ENCODE peak calls at places on chromosome 12, in nine cellular contexts. W, B, F, R, G, Z, X, M and V are unnamed samples.

GRCh38 chr12:70756118-70756517 is 118.9 kb upstream of the PTPRB start:
- DNase-seq in R (peak; percentile 71), G (no peak), F (peak; percentile 61), X (no peak), Z (peak; percentile 66), B (peak; percentile 89), M (no peak), W (no peak), V (peak; percentile 74)

GRCh38 chr12:92038476-92038875 is 107.2 kb downstream of the BTG1 start:
- DNase-seq in G (no peak), B (no peak), M (no peak), F (no peak), X (no peak), W (no peak), Z (no peak), R (no peak), V (no peak)

GRCh38 chr12:104942075-104942474 is 16.0 kb downstream of the SLC41A2 start:
- DNase-seq in B (no peak), G (no peak), W (no peak), F (no peak), X (no peak), R (no peak), M (no peak), Z (no peak), V (peak; percentile 23)

GRCh38 chr12:44589697-44590096 is 286.4 kb downstream of the NELL2 start:
- DNase-seq in W (no peak), Z (no peak), R (peak; percentile 85), B (peak; percentile 54), X (no peak), F (no peak), G (no peak), M (no peak), V (peak; percentile 16)

GRCh38 chr12:123401753-123402683 is 18.1 kb downstream of the KMT5A start:
- DNase-seq in G (no peak), R (no peak), W (no peak), M (no peak), Z (no peak), X (no peak), B (no peak), F (no peak), V (no peak)

GRCh38 chr12:97560766-97561165 is 98.2 kb downstream of the RMST start:
- DNase-seq in R (no peak), M (no peak), B (no peak), G (no peak), F (no peak), X (no peak), W (no peak), Z (no peak), V (no peak)

GRCh38 chr12:110531741-110532333 is 29.7 kb downstream of the RAD9B start:
- DNase-seq in Z (peak; percentile 60), G (no peak), W (no peak), R (peak; percentile 37), M (no peak), X (peak; percentile 71), B (peak; percentile 18), F (peak; percentile 54), V (peak; percentile 73)

GRCh38 chr12:53069621-53070410 is 9.4 kb downstream of the SPRYD3 start:
- DNase-seq in W (no peak), B (no peak), Z (no peak), G (peak; percentile 90), M (no peak), R (no peak), X (no peak), F (no peak), V (no peak)

GRCh38 chr12:110002691-110003515 is 3.7 kb downstream of the ANKRD13A start:
- DNase-seq in X (no peak), B (peak; percentile 40), Z (no peak), M (peak; percentile 25), G (no peak), F (no peak), R (peak; percentile 69), W (peak; percentile 49), V (no peak)

GRCh38 chr12:7090222-7090998 is 1.8 kb downstream of the C1R start:
- DNase-seq in B (peak; percentile 38), F (peak; percentile 30), X (no peak), W (no peak), R (no peak), M (no peak), Z (peak; percentile 30), G (peak; percentile 47), V (no peak)

GRCh38 chr12:56257491-56258067 is 605 bp downstream of the ANKRD52 start:
- DNase-seq in B (peak; percentile 44), Z (peak; percentile 21), X (peak; percentile 51), F (peak; percentile 21), R (no peak), G (no peak), M (peak; percentile 39), W (no peak), V (peak; percentile 56)

GRCh38 chr12:103626498-103626897 is 39.4 kb downstream of the STAB2 start:
- DNase-seq in Z (no peak), X (no peak), W (peak; percentile 43), R (peak; percentile 63), B (peak; percentile 67), M (peak; percentile 46), G (peak; percentile 77), F (peak; percentile 47), V (peak; percentile 47)

GRCh38 chr12:132163041-132163910 is 19.0 kb downstream of the NOC4L start:
- DNase-seq in X (no peak), W (no peak), B (no peak), M (no peak), G (peak; percentile 42), R (no peak), Z (no peak), F (no peak), V (peak; percentile 40)

GRCh38 chr12:105352940-105353635 is 22.6 kb downstream of the C12orf75 start:
- DNase-seq in W (peak; percentile 66), R (no peak), G (no peak), M (peak; percentile 45), Z (peak; percentile 45), X (no peak), F (peak; percentile 9), B (no peak), V (peak; percentile 47)

GRCh38 chr12:124188561-124189405 is 106.1 kb upstream of the RFLNA start:
- DNase-seq in F (no peak), B (peak; percentile 11), W (peak; percentile 70), R (peak; percentile 17), G (no peak), X (no peak), Z (no peak), M (no peak), V (no peak)

GRCh38 chr12:106767954-106768501 is 6.5 kb upstream of the RIC8B start:
- DNase-seq in X (no peak), G (no peak), F (peak; percentile 70), B (no peak), R (no peak), M (peak; percentile 67), Z (peak; percentile 41), W (no peak), V (no peak)

GRCh38 chr12:52497975-52498374 is 4.9 kb upstream of the KRT6A start:
- DNase-seq in B (no peak), R (no peak), Z (no peak), W (no peak), F (no peak), M (no peak), G (no peak), X (no peak), V (no peak)

GRCh38 chr12:104372721-104373335 is 69.3 kb downstream of the EID3 start:
- DNase-seq in F (no peak), G (no peak), W (no peak), M (no peak), B (no peak), R (no peak), Z (no peak), X (no peak), V (no peak)

DNA sequence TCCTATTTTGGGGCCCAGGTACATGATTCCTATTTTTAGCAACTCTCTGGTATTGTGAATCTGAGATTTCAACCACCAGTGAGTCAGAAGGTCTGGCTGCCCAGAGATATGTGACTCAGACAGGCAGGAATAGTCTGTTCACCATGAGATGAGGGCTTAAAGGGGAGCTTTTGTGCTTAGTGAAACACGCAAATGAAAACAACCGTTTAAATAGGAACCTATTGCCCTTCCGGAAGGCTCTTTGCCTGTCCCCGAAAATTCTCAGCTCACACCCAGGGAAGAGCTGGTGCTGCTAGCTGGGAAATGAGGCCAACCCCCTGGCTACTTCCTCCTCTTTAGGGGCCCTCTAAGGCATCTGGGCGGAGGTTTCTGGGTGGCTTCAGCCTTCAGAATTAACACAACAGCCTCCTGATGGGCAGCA is 283.6 kb downstream of the CACNA1C start:
- DNase-seq in Z (peak; percentile 94), M (no peak), R (peak; percentile 40), X (peak; percentile 63), W (no peak), G (no peak), F (peak; percentile 86), B (peak; percentile 82), V (peak; percentile 92)
- TF ChIP-seq CTCF in Z (no peak), M (no peak), R (no peak), X (no peak), W (no peak), G (no peak), F (no peak), B (no peak), V (no peak)

GRCh38 chr12:77049767-77050353 is 15.5 kb downstream of the E2F7 start:
- DNase-seq in W (peak; percentile 39), F (peak; percentile 74), Z (peak; percentile 81), G (no peak), B (peak; percentile 81), X (peak; percentile 41), M (peak; percentile 17), R (peak; percentile 63), V (peak; percentile 78)
- TF ChIP-seq CTCF in W (peak; percentile 32), F (peak; percentile 77), Z (peak; percentile 79), G (peak; percentile 68), B (peak; percentile 69), X (peak; percentile 75), M (peak; percentile 74), R (peak; percentile 83), V (peak; percentile 68)

DNA sequence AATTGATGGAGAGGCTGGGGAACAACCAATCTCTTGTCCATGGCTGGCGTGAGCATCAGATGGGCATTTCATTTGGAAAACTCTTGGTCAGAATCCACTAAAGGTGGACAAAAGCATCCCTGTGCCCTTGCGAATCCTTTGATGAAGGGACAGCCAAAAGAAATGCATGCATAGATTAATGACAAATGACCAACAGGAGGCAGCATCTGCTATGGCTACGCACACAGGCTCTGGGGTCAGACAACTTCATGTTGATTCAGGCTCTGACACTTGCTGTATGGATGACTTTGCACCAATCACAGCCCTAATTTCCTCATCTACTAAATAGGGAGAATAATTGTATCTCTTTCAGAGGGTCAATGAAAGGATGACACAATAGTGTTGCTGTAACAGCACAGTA is 117.5 kb downstream of the ASCL4 start:
- DNase-seq in M (no peak), F (peak; percentile 20), G (no peak), W (no peak), X (peak; percentile 26), R (no peak), B (peak; percentile 10), Z (no peak), V (peak; percentile 6)
- TF ChIP-seq CTCF in M (peak; percentile 6), F (peak; percentile 28), G (no peak), W (no peak), X (peak; percentile 20), R (peak; percentile 29), B (peak; percentile 30), Z (no peak), V (peak; percentile 15)

DNA sequence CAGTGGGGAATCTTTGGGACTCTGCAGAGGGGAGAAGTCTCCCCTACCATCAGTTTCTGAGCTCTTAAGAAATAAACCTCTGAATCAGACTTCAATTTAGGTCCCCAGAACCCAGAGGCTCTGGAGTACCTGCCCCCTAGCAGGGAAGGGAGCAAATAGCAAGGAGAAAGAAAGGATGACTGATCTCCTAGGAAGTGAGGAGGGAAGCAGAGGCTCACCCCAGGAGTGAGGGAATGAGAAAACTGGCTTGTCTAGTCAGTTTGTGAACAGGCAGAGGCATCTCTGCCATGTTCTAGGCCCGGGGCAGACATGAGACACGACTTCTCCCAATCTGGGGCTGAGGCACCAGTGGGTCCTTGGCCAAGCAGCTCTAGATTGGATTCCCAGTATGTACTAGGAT is 24.3 kb upstream of the SMUG1 start:
- DNase-seq in F (no peak), G (no peak), R (peak; percentile 62), Z (no peak), M (no peak), X (no peak), W (no peak), B (no peak), V (no peak)
- TF ChIP-seq CTCF in F (peak; percentile 19), G (no peak), R (peak; percentile 50), Z (no peak), M (no peak), X (no peak), W (no peak), B (no peak), V (no peak)